ENCODE peak calls at places on chromosome 12, in four cellular contexts. S, M, H and U are unnamed samples.
A peak's percentile ranks its signal among the peaks of the same experiment; 100 is the strongest.

GRCh38 chr12:34403706-34404376 is 381.5 kb downstream of the ALG10 start:
- DNase-seq in H (peak; percentile 3), S (no peak), M (peak; percentile 22), U (no peak)

GRCh38 chr12:52213541-52214420 is 19.3 kb upstream of the KRT7 start:
- DNase-seq in S (peak; percentile 79), M (peak; percentile 70), H (peak; percentile 64), U (peak; percentile 68)

GRCh38 chr12:103801709-103802585 is 39.1 kb downstream of the NT5DC3 start:
- DNase-seq in H (no peak), M (no peak), S (peak; percentile 42), U (peak; percentile 43)

GRCh38 chr12:98954506-98954905 is 309.4 kb downstream of the APAF1 start:
- DNase-seq in H (no peak), M (no peak), S (no peak), U (no peak)

GRCh38 chr12:97164936-97165335 is 257.9 kb downstream of the NEDD1 start:
- DNase-seq in M (no peak), H (no peak), S (no peak), U (no peak)

GRCh38 chr12:124422142-124422569 is 127.3 kb downstream of the RFLNA start:
- DNase-seq in H (peak; percentile 68), M (no peak), S (no peak), U (no peak)

GRCh38 chr12:71746983-71747611 is 7.6 kb upstream of the RAB21 start:
- DNase-seq in M (no peak), H (peak; percentile 23), S (peak; percentile 80), U (peak; percentile 38)

GRCh38 chr12:62933220-62933870 is 1.6 kb downstream of the PPM1H start:
- DNase-seq in H (no peak), M (peak; percentile 86), S (peak; percentile 5), U (no peak)

GRCh38 chr12:7161811-7162210 is 27.7 kb upstream of the PEX5 start:
- DNase-seq in S (no peak), H (no peak), M (no peak), U (no peak)

GRCh38 chr12:19196959-19197630 is 67.6 kb downstream of the PLEKHA5 start:
- DNase-seq in S (peak; percentile 51), H (no peak), M (no peak), U (no peak)

GRCh38 chr12:7061138-7061537 is 620 bp downstream of the C1S start:
- DNase-seq in M (no peak), H (no peak), S (no peak), U (no peak)

GRCh38 chr12:3195337-3195736 is 118.2 kb downstream of the TSPAN9 start:
- DNase-seq in H (no peak), S (no peak), M (no peak), U (no peak)

GRCh38 chr12:111451649-111452129 is 46.0 kb downstream of the SH2B3 start:
- DNase-seq in M (no peak), S (peak; percentile 72), H (no peak), U (no peak)

GRCh38 chr12:7079826-7080125 is 12.5 kb downstream of the C1R start:
- DNase-seq in M (no peak), S (peak; percentile 78), H (no peak), U (peak; percentile 64)

GRCh38 chr12:110266980-110267620 is 13.9 kb upstream of the ATP2A2 start:
- DNase-seq in S (peak; percentile 72), H (peak; percentile 65), M (no peak), U (peak; percentile 48)

GRCh38 chr12:77392467-77392866 is 327.1 kb upstream of the E2F7 start:
- DNase-seq in M (no peak), S (no peak), H (no peak), U (no peak)

GRCh38 chr12:127515941-127516340 is 751.0 kb upstream of the TMEM132C start:
- DNase-seq in M (no peak), H (no peak), S (no peak), U (no peak)

GRCh38 chr12:122422769-122423257 is 344 bp upstream of the CLIP1 start:
- DNase-seq in S (peak; percentile 76), H (peak; percentile 35), M (no peak), U (no peak)

GRCh38 chr12:75058228-75058627 is 151.4 kb downstream of the KCNC2 start:
- DNase-seq in H (no peak), S (no peak), M (no peak), U (no peak)

GRCh38 chr12:105982022-105982421 is 156.7 kb downstream of the NUAK1 start:
- DNase-seq in H (no peak), M (no peak), S (no peak), U (no peak)

GRCh38 chr12:98895086-98895651 is 250.1 kb downstream of the APAF1 start:
- DNase-seq in H (no peak), S (no peak), M (peak; percentile 67), U (no peak)

GRCh38 chr12:58847876-58848600 is 72.3 kb downstream of the LRIG3 start:
- DNase-seq in S (no peak), H (no peak), M (no peak), U (no peak)

GRCh38 chr12:1594045-1594294 is 411 bp downstream of the FBXL14 start:
- DNase-seq in H (no peak), S (peak; percentile 59), M (no peak), U (no peak)

GRCh38 chr12:124745891-124746570 is 117.6 kb downstream of the SCARB1 start:
- DNase-seq in M (peak; percentile 96), S (peak; percentile 93), H (peak; percentile 92), U (peak; percentile 84)

GRCh38 chr12:131355688-131356245 is 355.1 kb upstream of the SFSWAP start:
- DNase-seq in S (no peak), M (no peak), H (no peak), U (no peak)

GRCh38 chr12:97745406-97746101 is 282.9 kb downstream of the RMST start:
- DNase-seq in S (no peak), H (no peak), M (no peak), U (no peak)

GRCh38 chr12:14768823-14769405 is 34.4 kb downstream of the WBP11 start:
- DNase-seq in M (no peak), S (peak; percentile 54), H (peak; percentile 32), U (no peak)

GRCh38 chr12:87311206-87311605 is 718.0 kb downstream of the C12orf50 start:
- DNase-seq in H (no peak), S (no peak), M (no peak), U (no peak)

GRCh38 chr12:130320553-130320952 is 17.1 kb upstream of the PIWIL1 start:
- DNase-seq in M (no peak), H (no peak), S (no peak), U (no peak)
- H3K4me3 ChIP-seq in M (no peak overlapping the region), H (no peak overlapping the region), S (no peak overlapping the region), U (no peak overlapping the region)

GRCh38 chr12:32603071-32603470 is 76.0 kb upstream of the DNM1L start:
- DNase-seq in H (no peak), M (no peak), S (no peak), U (no peak)

GRCh38 chr12:32598688-32599087 is 80.4 kb upstream of the DNM1L start:
- DNase-seq in H (no peak), M (no peak), S (no peak), U (no peak)

GRCh38 chr12:32605326-32606095 is 73.6 kb upstream of the DNM1L start:
- DNase-seq in S (no peak), H (no peak), M (no peak), U (no peak)

GRCh38 chr12:32604565-32604964 is 74.5 kb upstream of the DNM1L start:
- DNase-seq in M (no peak), H (no peak), S (no peak), U (no peak)

GRCh38 chr12:32603858-32604257 is 75.2 kb upstream of the DNM1L start:
- DNase-seq in H (no peak), S (peak; percentile 84), M (no peak), U (peak; percentile 47)
- H3K4me3 ChIP-seq in H (no peak overlapping the region), S (no peak overlapping the region), M (no peak overlapping the region), U (no peak overlapping the region)

GRCh38 chr12:45216297-45216982 is 545 bp downstream of the ANO6 start:
- DNase-seq in S (peak; percentile 65), M (peak; percentile 36), H (peak; percentile 63), U (peak; percentile 24)

GRCh38 chr12:45216983-45217485 is 1.1 kb downstream of the ANO6 start:
- DNase-seq in H (no peak), S (peak; percentile 38), M (no peak), U (no peak)

GRCh38 chr12:45219621-45220020 is 3.7 kb downstream of the ANO6 start:
- DNase-seq in S (no peak), M (no peak), H (no peak), U (no peak)

GRCh38 chr12:45215419-45216296 is at the start of gene ANO6:
- DNase-seq in S (peak; percentile 88), M (peak; percentile 83), H (peak; percentile 85), U (peak; percentile 83)

DNA sequence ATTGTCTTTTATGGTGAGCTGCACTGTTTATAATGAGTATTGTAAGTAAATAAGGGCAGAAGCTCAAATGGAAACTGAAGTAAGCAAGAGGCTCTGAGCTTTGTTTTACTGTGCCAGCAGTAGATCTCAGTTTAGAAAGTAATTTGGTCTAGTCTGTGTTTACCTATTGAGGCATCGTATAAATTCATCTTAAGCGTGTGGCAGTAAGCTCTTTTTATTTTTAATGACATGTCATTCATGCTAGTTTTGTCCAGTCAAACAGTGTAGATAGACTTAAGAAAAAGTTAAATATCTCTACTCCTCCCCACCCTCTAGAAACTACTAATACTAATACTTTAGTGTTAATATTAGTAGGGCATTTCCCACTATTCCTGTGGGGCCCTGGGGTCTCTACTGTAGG is 2.0 kb downstream of the ANO6 start:
- DNase-seq in H (no peak), M (no peak), S (peak; percentile 31), U (no peak)
- H3K4me3 ChIP-seq in H (peak overlapping the region; percentile 88), M (peak overlapping the region; percentile 74), S (peak overlapping the region; percentile 67), U (peak overlapping the region; percentile 79)

DNA sequence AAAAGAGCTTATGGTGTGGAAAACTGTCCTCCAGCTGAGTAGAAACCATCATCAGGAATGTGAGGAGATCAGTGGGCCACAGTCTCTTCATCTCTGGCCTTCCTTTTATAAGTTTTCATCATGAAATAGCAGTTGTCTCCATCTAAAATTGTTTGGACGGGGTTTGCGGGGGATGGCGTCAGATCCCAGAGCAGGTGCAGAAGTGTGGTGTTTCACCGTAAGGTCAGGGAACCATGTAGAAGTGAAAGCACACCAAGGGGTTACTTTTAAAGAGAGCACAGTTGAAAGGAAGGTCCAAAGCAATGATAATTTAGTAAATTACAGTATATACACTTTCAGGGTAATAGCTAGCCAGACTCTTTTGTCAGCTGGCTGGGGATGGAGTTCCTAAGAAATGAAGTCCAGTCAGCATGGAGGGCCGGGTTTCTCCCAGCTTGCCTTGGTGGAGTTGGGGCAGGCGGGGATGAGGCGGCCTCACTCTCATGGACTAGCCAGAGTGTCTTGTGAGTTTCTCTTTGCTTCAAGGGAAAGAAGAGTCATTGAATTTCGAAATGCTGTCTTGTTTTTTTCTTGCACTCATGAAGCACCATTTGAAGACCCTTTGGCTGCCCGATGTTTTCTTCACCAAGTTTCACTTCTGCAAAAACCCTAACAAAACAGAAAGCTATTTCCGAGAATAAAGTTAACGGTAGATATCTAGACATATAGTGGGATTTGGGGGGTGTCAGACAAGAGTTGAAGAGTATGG is 100.6 kb downstream of the ETV6 start:
- DNase-seq in S (no peak), H (no peak), M (no peak), U (no peak)
- H3K4me3 ChIP-seq in S (no peak overlapping the region), H (no peak overlapping the region), M (no peak overlapping the region), U (no peak overlapping the region)

GRCh38 chr12:132445884-132446471 is 44.0 kb upstream of the FBRSL1 start:
- DNase-seq in S (peak; percentile 79), H (peak; percentile 43), M (no peak), U (peak; percentile 60)
- H3K4me3 ChIP-seq in S (peak overlapping the region; percentile 30), H (peak overlapping the region; percentile 22), M (no peak overlapping the region), U (peak overlapping the region; percentile 17)